ENCODE peak calls at places on chromosomes 1 and 21, in seven cellular contexts. O is thoracic aorta, L is gastrocnemius medialis, A is heart left ventricle, T is H9, Q is Caco-2, G is aorta. W is an unnamed sample. For H3K9me3 and H3K4me1, the result is how much of the 10 kb centered on the place peaks cover.

GRCh38 chr1:66696771-66697170 is 55.5 kb upstream of the DYNLT5 start:
- DNase-seq in O (no peak), L (no peak), A (no peak), T (no peak), Q (no peak), G (no peak), W (no peak)

GRCh38 chr1:22747021-22747734 is 36.5 kb downstream of the EPHB2 start:
- DNase-seq in O (no peak), L (no peak), A (no peak), T (no peak), Q (no peak), G (no peak), W (no peak)

GRCh38 chr1:234342749-234343148 is 30.5 kb upstream of the COA6 start:
- DNase-seq in O (no peak), L (no peak), A (no peak), T (no peak), Q (no peak), G (no peak), W (no peak)

GRCh38 chr1:14809186-14809981 is 210.9 kb downstream of the KAZN start:
- DNase-seq in O (no peak), L (no peak), A (no peak), T (no peak), Q (no peak), G (no peak), W (no peak)

GRCh38 chr1:17799642-17800041 is 44.5 kb downstream of the ACTL8 start:
- DNase-seq in O (no peak), L (no peak), A (no peak), T (no peak), Q (no peak), G (no peak), W (no peak)

GRCh38 chr1:106502659-106503058 is 553.8 kb upstream of the PRMT6 start:
- DNase-seq in O (no peak), L (no peak), A (no peak), T (no peak), Q (no peak), G (no peak), W (no peak)

GRCh38 chr21:34548782-34549376 is 36.9 kb upstream of the KCNE1 start:
- DNase-seq in O (no peak), L (no peak), A (no peak), T (no peak), Q (no peak), G (no peak), W (no peak)

GRCh38 chr21:17554619-17555472 is 42.0 kb downstream of the CXADR start:
- DNase-seq in O (no peak), L (no peak), A (no peak), T (no peak), Q (no peak), G (no peak), W (no peak)

GRCh38 chr1:12171206-12172041 is 4.6 kb downstream of the TNFRSF1B start:
- DNase-seq in O (no peak), L (no peak), A (no peak), T (no peak), Q (no peak), G (no peak), W (no peak)

GRCh38 chr21:41604583-41605041 is 96.7 kb upstream of the TMPRSS2 start:
- DNase-seq in O (no peak), L (no peak), A (no peak), T (peak), Q (no peak), G (no peak), W (no peak)

GRCh38 chr1:229309074-229309473 is 33.8 kb downstream of the CCSAP start:
- DNase-seq in O (no peak), L (no peak), A (no peak), T (no peak), Q (no peak), G (no peak), W (no peak)

GRCh38 chr1:108962681-108963051 is 618 bp downstream of the CLCC1 start:
- DNase-seq in O (no peak), L (peak), A (no peak), T (peak), Q (peak), G (peak), W (peak)

GRCh38 chr1:64474639-64475038 is 4.7 kb downstream of the CACHD1 start:
- DNase-seq in O (no peak), L (peak), A (peak), T (no peak), Q (no peak), G (peak), W (no peak)

GRCh38 chr21:46390603-46391545 is 66.9 kb downstream of the PCNT start:
- DNase-seq in O (no peak), L (peak), A (peak), T (no peak), Q (no peak), G (no peak), W (no peak)

GRCh38 chr1:79117376-79117775 is 110.8 kb upstream of the ADGRL4 start:
- DNase-seq in O (no peak), L (no peak), A (no peak), T (no peak), Q (no peak), G (no peak), W (no peak)

GRCh38 chr1:182985876-182986275 is 32.9 kb upstream of the SHCBP1L start:
- DNase-seq in O (no peak), L (no peak), A (no peak), T (no peak), Q (no peak), G (no peak), W (no peak)

GRCh38 chr21:28444131-28444530 is 548.5 kb downstream of the LTN1 start:
- DNase-seq in O (no peak), L (no peak), A (no peak), T (no peak), Q (no peak), G (no peak), W (no peak)

GRCh38 chr1:179327679-179328078 is 34.1 kb downstream of the SOAT1 start:
- DNase-seq in O (no peak), L (no peak), A (no peak), T (no peak), Q (no peak), G (no peak), W (no peak)

GRCh38 chr1:67489643-67490042 is 59.4 kb upstream of the SERBP1 start:
- DNase-seq in O (no peak), L (no peak), A (no peak), T (no peak), Q (peak), G (no peak), W (no peak)

GRCh38 chr1:9717193-9718005 is 65.9 kb downstream of the PIK3CD start:
- DNase-seq in O (no peak), L (peak), A (peak), T (peak), Q (no peak), G (peak), W (peak)

GRCh38 chr21:42002421-42002958 is 7.7 kb downstream of the ZBTB21 start:
- DNase-seq in O (no peak), L (no peak), A (no peak), T (no peak), Q (no peak), G (no peak), W (no peak)

DNA sequence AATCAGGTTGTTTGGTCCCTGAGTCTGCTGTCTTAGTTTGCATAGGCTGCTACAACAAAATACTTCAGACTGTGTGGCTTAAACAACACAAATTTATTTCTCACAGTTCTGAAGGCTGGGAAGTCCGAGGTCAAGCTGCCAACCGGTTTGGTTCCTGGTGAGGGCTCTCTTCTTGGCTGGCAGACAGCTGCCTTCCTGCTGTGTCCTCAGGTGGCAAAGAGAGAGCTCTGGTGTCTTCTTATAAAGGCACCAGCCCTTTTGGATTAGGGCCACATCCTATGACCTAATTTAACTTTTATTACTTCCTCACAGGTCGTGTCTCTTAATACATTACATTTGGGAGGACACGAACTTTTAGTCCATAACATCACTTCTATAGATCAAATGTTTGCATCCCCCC is 89.6 kb upstream of the CD34 start:
- DNase-seq in O (no peak), L (no peak), A (no peak), T (no peak), Q (no peak), G (no peak), W (no peak)
- H3K9me3 ChIP-seq in O (under half), L (under half), A (under half), T (under half), Q (under half), G (under half), W (under half)

DNA sequence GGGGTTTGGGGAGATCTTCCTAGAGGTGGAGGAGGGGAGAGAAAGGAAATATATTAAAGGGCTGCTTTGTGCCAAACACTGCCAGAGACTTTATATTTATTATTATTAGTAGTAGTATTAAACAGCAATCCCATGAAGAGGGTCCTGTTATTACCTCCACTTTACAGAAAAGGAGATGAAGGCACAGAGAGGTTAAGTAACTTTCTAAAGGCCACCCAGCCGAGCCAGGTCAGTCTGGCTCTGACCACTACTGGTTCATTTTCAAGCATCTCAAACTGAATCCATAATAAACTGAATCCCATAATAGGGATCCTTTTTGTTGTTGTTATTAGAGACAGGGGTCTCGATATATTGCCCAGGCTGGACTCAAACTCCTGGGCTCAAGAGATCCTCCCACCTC is 12.6 kb downstream of the NCMAP start:
- DNase-seq in O (no peak), L (no peak), A (no peak), T (no peak), Q (no peak), G (no peak), W (no peak)
- H3K4me1 ChIP-seq in O (under half), L (under half), A (under half), T (under half), Q (under half), G (under half), W (under half)

GRCh38 chr1:72946901-72947505 is 664.7 kb upstream of the NEGR1 start:
- DNase-seq in O (no peak), L (no peak), A (no peak), T (no peak), Q (no peak), G (no peak), W (no peak)
- H3K9me3 ChIP-seq in O (under half), L (under half), A (under half), T (under half), Q (under half), G (under half), W (under half)

DNA sequence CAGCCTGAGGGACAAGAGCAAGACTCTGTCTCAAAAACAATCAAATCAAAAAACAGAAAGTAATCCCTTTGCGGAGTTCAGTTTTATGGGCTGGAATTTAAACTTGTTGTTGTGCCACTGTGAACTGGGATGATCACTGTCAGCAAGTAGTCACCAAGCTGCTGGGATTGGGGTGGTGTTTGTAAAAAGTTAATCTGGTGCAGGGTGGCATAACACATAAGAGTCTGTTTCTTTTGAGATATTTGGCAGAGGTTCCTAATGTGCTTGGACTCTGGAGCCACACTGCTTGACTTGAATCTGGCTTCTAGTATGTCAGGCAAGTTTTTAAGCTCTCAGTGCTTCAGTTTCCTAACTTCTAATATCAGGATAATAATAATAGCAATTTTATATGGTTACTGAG is 6.6 kb downstream of the CLIC4 start:
- DNase-seq in O (no peak), L (no peak), A (no peak), T (no peak), Q (no peak), G (no peak), W (no peak)
- H3K4me1 ChIP-seq in O (half or more), L (under half), A (half or more), T (under half), Q (under half), G (under half), W (under half)

DNA sequence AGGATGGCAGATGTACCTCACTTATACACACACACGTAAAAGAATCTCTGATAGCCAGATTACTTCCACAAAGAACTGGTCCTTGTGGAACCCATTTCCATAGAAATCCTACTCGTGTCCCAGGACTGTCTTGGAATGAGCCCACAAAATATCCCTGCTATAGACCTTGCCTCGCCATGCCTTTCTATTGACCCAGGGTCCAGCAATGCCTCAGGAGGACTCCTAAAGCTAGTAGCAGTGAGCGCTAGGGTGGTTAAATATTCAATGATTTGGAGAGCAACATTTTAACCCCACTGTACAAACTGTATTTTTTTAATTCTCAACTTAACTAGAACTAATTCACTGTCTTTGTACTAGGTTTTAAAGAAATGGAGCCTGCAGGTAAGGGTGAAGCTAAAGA is 26.9 kb downstream of the OR10J5 start:
- DNase-seq in O (no peak), L (no peak), A (no peak), T (no peak), Q (no peak), G (no peak), W (no peak)
- H3K9me3 ChIP-seq in O (under half), L (under half), A (under half), T (under half), Q (under half), G (under half), W (under half)

GRCh38 chr1:85569737-85570404 is 10.7 kb upstream of the CCN1 start:
- DNase-seq in O (no peak), L (no peak), A (no peak), T (no peak), Q (no peak), G (no peak), W (no peak)
- H3K4me1 ChIP-seq in O (half or more), L (under half), A (under half), T (under half), Q (half or more), G (under half), W (under half)

DNA sequence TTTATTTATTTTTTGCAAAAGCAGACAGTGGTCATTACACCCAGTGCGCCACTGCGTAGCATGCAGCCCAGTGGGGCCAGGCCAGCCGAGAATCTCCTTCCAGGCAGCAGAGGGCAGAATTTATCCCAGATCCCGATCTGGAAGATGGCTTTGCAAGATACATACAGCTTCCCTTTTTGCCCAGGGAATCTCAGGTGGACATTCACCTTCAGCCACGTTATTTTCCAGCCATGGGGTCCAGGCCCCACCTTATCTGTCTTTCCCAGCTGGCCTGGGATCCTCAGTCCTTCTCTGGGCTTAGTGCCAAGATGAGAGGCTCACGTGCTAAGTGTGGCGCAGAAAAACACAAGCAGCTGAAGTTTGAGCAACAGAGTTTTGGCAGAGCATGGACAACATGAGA is 123.6 kb downstream of the AJAP1 start:
- DNase-seq in O (no peak), L (no peak), A (no peak), T (no peak), Q (no peak), G (no peak), W (peak)
- H3K9me3 ChIP-seq in O (under half), L (under half), A (under half), T (under half), Q (under half), G (under half), W (under half)

GRCh38 chr21:37393030-37393429 is 26.5 kb downstream of the DYRK1A start:
- DNase-seq in O (no peak), L (no peak), A (no peak), T (no peak), Q (no peak), G (no peak), W (no peak)
- H3K4me1 ChIP-seq in O (half or more), L (half or more), A (half or more), T (under half), Q (under half), G (under half), W (under half)

GRCh38 chr1:4118746-4119515 is 218.9 kb upstream of the C1orf174 start:
- DNase-seq in O (no peak), L (no peak), A (no peak), T (no peak), Q (no peak), G (no peak), W (no peak)

GRCh38 chr1:4115191-4115900 is 215.3 kb upstream of the C1orf174 start:
- DNase-seq in O (no peak), L (no peak), A (no peak), T (no peak), Q (no peak), G (no peak), W (no peak)

GRCh38 chr1:4113897-4114296 is 213.8 kb upstream of the C1orf174 start:
- DNase-seq in O (no peak), L (no peak), A (no peak), T (no peak), Q (no peak), G (no peak), W (no peak)

GRCh38 chr1:4119516-4120220 is 219.6 kb upstream of the C1orf174 start:
- DNase-seq in O (no peak), L (no peak), A (no peak), T (peak), Q (no peak), G (no peak), W (no peak)

GRCh38 chr1:4117196-4117595 is 217.1 kb upstream of the C1orf174 start:
- DNase-seq in O (no peak), L (no peak), A (no peak), T (no peak), Q (no peak), G (no peak), W (no peak)
- H3K9me3 ChIP-seq in O (under half), L (under half), A (under half), T (under half), Q (under half), G (under half), W (under half)

DNA sequence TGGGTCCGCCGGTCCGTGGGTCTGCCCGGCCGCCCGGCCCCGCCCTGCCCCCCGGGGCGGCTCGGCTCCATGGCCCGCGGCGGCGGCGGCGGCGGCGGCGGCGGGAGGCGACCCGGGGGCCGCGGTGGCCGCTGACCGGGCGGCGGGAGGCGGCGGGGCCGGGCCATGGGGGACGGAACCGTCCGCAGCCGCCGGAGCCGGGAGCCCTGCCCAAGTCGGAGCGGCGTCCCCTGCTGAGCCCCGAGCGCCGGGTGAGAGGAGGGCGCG is 184 bp downstream of the B4GALT2 start:
- DNase-seq in O (no peak), L (no peak), A (no peak), T (no peak), Q (no peak), G (no peak), W (no peak)
- H3K4me1 ChIP-seq in O (under half), L (under half), A (under half), T (under half), Q (under half), G (under half), W (under half)

W was measured in tibial nerve.